ENCODE peak calls at places on chromosomes 11 and 22, in six cellular contexts. O is adrenal gland, W is fibroblast of lung, S is ovary, F is aorta, X is Caco-2. A is an unnamed sample. For H3K4me1, the result is how much of the 10 kb centered on the place peaks cover.

GRCh38 chr11:121449123-121449522 is 3.0 kb upstream of the SORL1 start:
- DNase-seq in O (no peak), W (no peak), S (no peak), F (no peak), X (no peak), A (no peak)

GRCh38 chr11:31796523-31797226 is 14.4 kb downstream of the PAX6 start:
- DNase-seq in O (no peak), W (no peak), S (no peak), F (peak), X (no peak), A (no peak)

GRCh38 chr22:20573176-20573829 is 65.9 kb downstream of the MED15 start:
- DNase-seq in O (no peak), W (no peak), S (no peak), F (no peak), X (no peak), A (no peak)

GRCh38 chr22:25403752-25404471 is 160.6 kb upstream of the GRK3 start:
- DNase-seq in O (no peak), W (peak), S (no peak), F (peak), X (no peak), A (peak)

GRCh38 chr11:30863177-30863576 is 277.0 kb upstream of the MPPED2 start:
- DNase-seq in O (no peak), W (no peak), S (no peak), F (no peak), X (no peak), A (no peak)

GRCh38 chr11:106288057-106288456 is 210.6 kb downstream of the AASDHPPT start:
- DNase-seq in O (no peak), W (no peak), S (no peak), F (no peak), X (no peak), A (no peak)

GRCh38 chr11:70503878-70504240 is 105.5 kb downstream of the CTTN start:
- DNase-seq in O (no peak), W (no peak), S (peak), F (peak), X (no peak), A (peak)

GRCh38 chr11:86954288-86955110 is 696 bp downstream of the FZD4 start:
- DNase-seq in O (peak), W (no peak), S (peak), F (peak), X (no peak), A (peak)

GRCh38 chr11:47108214-47108613 is 68.5 kb downstream of the ARFGAP2 start:
- DNase-seq in O (no peak), W (no peak), S (no peak), F (no peak), X (no peak), A (no peak)
- H3K4me1 ChIP-seq in O (under half), W (under half), S (under half), F (under half), X (under half), A (under half)

DNA sequence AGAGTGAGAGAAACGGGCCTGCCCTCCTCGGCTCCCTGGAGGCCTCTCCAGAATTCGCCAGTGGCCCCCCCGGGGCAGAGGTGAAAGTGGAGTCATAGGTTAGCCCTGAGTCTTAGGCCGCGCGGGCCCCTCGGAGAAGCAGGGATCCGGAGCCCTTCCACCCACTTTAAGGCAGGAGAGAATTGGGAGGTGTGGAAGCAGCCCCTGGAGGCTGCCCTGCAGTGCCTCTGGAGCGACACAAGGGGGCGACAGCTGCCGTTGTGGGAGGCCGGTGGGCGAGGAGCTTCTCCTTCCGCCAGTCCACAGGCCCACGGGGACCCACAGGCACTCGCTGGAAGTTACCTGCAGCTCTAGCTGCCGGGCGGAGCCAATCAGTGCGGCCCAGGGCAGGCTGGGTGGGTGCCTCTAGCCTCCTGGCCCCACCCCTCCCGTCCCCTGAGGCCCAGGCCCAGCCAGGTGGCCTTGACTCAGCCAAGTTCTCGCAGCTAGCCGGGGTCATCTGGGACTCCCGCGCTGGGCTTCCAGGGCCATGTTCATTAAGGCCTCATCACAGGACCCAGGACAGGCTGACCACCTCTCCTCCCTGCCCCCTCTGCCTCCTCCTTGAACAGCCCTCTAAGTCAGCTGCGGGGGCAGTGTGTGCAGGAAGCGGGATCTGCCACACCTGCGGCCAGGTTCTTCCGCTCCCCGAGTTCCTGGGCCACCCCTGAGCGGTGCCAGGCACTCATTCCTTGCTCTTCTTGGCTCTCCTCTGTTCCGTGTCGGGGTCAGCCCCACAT is 5.0 kb downstream of the DGKZ start:
- DNase-seq in O (no peak), W (peak), S (no peak), F (peak), X (no peak), A (peak)
- H3K4me1 ChIP-seq in O (under half), W (under half), S (under half), F (under half), X (under half), A (under half)

GRCh38 chr22:26672590-26673468 is 15.4 kb downstream of the MIAT start:
- DNase-seq in O (peak), W (peak), S (peak), F (peak), X (peak), A (peak)
- H3K4me1 ChIP-seq in O (under half), W (under half), S (under half), F (under half), X (under half), A (under half)

GRCh38 chr22:38174626-38175025 is 7.0 kb downstream of the PLA2G6 start:
- DNase-seq in O (no peak), W (no peak), S (no peak), F (peak), X (no peak), A (no peak)

GRCh38 chr22:38176170-38176741 is 5.4 kb downstream of the PLA2G6 start:
- DNase-seq in O (peak), W (peak), S (peak), F (peak), X (no peak), A (no peak)

GRCh38 chr22:38177044-38177443 is 4.6 kb downstream of the PLA2G6 start:
- DNase-seq in O (no peak), W (no peak), S (peak), F (peak), X (no peak), A (no peak)

GRCh38 chr22:38173156-38173906 is 8.3 kb downstream of the PLA2G6 start:
- DNase-seq in O (no peak), W (no peak), S (no peak), F (peak), X (no peak), A (no peak)

DNA sequence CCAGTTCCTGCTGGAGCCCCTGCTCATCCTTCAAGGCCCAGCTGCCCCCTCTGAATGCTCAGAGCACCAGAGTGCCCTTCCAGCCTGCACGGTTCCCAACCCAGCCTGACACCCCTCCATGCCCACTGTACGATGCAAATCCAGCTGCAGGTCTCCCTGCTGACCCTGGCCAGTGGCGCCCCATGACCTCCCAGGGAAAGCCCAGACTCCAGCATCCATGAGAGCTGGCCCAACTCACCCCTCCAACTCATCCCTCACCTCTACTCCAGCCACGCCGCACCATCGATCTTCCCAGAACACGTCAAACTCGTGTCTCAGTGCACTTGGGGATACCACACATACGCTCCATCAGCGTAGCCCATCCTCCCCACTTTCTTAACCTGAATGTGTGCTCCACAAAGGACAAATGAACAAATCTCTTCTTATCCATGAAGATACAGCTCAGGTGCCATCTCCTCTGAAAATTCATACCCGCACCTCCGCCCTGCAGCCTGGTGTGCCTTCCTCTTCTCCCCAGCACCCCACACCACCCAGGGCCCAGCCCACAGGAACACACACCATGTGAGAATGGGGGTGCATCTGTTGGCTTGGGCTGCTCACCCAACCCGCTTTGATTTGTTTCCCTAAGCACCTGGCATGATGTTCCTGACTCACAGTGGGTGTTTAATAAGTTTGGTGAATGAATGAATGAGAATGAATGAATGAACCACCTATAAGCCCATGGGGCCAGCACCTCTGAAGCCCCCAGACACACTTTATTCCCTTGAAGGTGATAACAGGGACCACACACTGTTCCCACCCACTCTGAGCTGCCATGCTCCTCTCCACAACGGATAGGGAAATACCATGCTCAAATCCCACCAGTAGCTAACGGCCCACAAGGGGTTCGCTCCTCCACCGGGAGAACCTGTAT is 6.2 kb downstream of the PLA2G6 start:
- DNase-seq in O (no peak), W (no peak), S (no peak), F (peak), X (no peak), A (no peak)
- H3K4me1 ChIP-seq in O (under half), W (under half), S (under half), F (under half), X (under half), A (under half)